ENCODE peak calls at places on chromosomes 12 and 14, in seven cellular contexts. A is WTC11, K is Right ventricle myocardium superior, Y is psoas muscle, P is NCI-H524, U is DMS79 treated with DMSO at 0.1 percent for 48 hours, N is iris pigment epithelial cell. Z is an unnamed sample.
A peak's percentile ranks its signal among the peaks of the same experiment; 100 is the strongest.

GRCh38 chr12:68336754-68337343 is 4.7 kb upstream of the MDM1 start:
- DNase-seq in A (no peak), K (no peak), Y (no peak), P (no peak), U (peak; percentile 77), N (no peak), Z (no peak)

GRCh38 chr12:93137656-93138612 is 208.8 kb upstream of the EEA1 start:
- DNase-seq in A (no peak), K (no peak), Y (peak; percentile 23), P (no peak), U (no peak), N (peak; percentile 93), Z (no peak)

GRCh38 chr12:25938581-25938980 is 19.9 kb upstream of the RASSF8 start:
- DNase-seq in A (no peak), K (no peak), Y (no peak), P (no peak), U (no peak), N (no peak), Z (no peak)

GRCh38 chr12:153080-153746 is 60.7 kb downstream of the SLC6A12 start:
- DNase-seq in A (peak; percentile 87), K (peak; percentile 70), Y (peak; percentile 47), P (peak; percentile 70), U (peak; percentile 24), N (peak; percentile 59), Z (no peak)

GRCh38 chr14:105448706-105449111 is 25.9 kb upstream of the CRIP2 start:
- DNase-seq in A (peak; percentile 83), K (peak; percentile 87), Y (peak; percentile 76), P (peak; percentile 33), U (peak; percentile 16), N (peak; percentile 54), Z (no peak)

GRCh38 chr12:94566345-94566744 is 84.0 kb downstream of the TMCC3 start:
- DNase-seq in A (no peak), K (no peak), Y (no peak), P (no peak), U (no peak), N (no peak), Z (no peak)

GRCh38 chr12:53989227-53990113 is 4.5 kb downstream of the HOXC10 start:
- DNase-seq in A (no peak), K (no peak), Y (no peak), P (no peak), U (peak; percentile 50), N (peak; percentile 61), Z (peak; percentile 84)

GRCh38 chr12:109462868-109463692 is 14.0 kb downstream of the KCTD10 start:
- DNase-seq in A (peak; percentile 31), K (peak; percentile 90), Y (peak; percentile 87), P (no peak), U (peak; percentile 89), N (peak; percentile 97), Z (peak; percentile 78)

GRCh38 chr14:51682411-51682810 is 30.7 kb downstream of the FRMD6 start:
- DNase-seq in A (no peak), K (no peak), Y (no peak), P (no peak), U (no peak), N (peak; percentile 82), Z (no peak)

GRCh38 chr14:95260537-95261440 is 58.9 kb downstream of the CLMN start:
- DNase-seq in A (no peak), K (no peak), Y (no peak), P (no peak), U (no peak), N (peak; percentile 85), Z (no peak)

GRCh38 chr12:105355752-105356151 is 25.3 kb downstream of the C12orf75 start:
- DNase-seq in A (no peak), K (no peak), Y (no peak), P (no peak), U (no peak), N (peak; percentile 73), Z (no peak)

GRCh38 chr12:52082988-52083637 is 3.6 kb downstream of the SMIM41 start:
- DNase-seq in A (peak; percentile 83), K (peak; percentile 76), Y (peak; percentile 69), P (peak; percentile 39), U (peak; percentile 13), N (peak; percentile 47), Z (no peak)

GRCh38 chr12:122238861-122239260 is 13.0 kb upstream of the DIABLO start:
- DNase-seq in A (no peak), K (no peak), Y (no peak), P (no peak), U (no peak), N (no peak), Z (no peak)

GRCh38 chr14:63383776-63384367 is 65.1 kb upstream of the GPHB5 start:
- DNase-seq in A (no peak), K (no peak), Y (no peak), P (no peak), U (no peak), N (no peak), Z (no peak)

GRCh38 chr12:91316161-91316759 is 133.6 kb upstream of the DCN start:
- DNase-seq in A (no peak), K (no peak), Y (no peak), P (no peak), U (no peak), N (no peak), Z (no peak)

GRCh38 chr12:54046809-54047159 is 6.9 kb upstream of the HOXC4 start:
- DNase-seq in A (peak; percentile 40), K (no peak), Y (no peak), P (no peak), U (no peak), N (no peak), Z (no peak)

GRCh38 chr12:63064080-63064479 is 86.9 kb downstream of the AVPR1A start:
- DNase-seq in A (no peak), K (no peak), Y (no peak), P (no peak), U (no peak), N (peak; percentile 73), Z (peak; percentile 62)

GRCh38 chr12:94640134-94640928 is 10.0 kb downstream of the TMCC3 start:
- DNase-seq in A (no peak), K (no peak), Y (no peak), P (no peak), U (no peak), N (peak; percentile 96), Z (no peak)

GRCh38 chr12:113180333-113180732 is 4.9 kb downstream of the DDX54 start:
- DNase-seq in A (no peak), K (no peak), Y (no peak), P (no peak), U (no peak), N (peak; percentile 28), Z (no peak)

GRCh38 chr12:104294845-104295674 is 8.5 kb upstream of the EID3 start:
- DNase-seq in A (no peak), K (no peak), Y (no peak), P (no peak), U (no peak), N (no peak), Z (no peak)

GRCh38 chr14:53509227-53509822 is 356.2 kb upstream of the DDHD1 start:
- DNase-seq in A (no peak), K (peak; percentile 61), Y (peak; percentile 64), P (no peak), U (peak; percentile 98), N (peak; percentile 34), Z (no peak)

GRCh38 chr12:19298837-19299605 is 140.3 kb upstream of the AEBP2 start:
- DNase-seq in A (no peak), K (no peak), Y (no peak), P (no peak), U (no peak), N (peak; percentile 4), Z (no peak)

GRCh38 chr12:100229036-100229635 is 28.5 kb downstream of the ACTR6 start:
- DNase-seq in A (no peak), K (no peak), Y (no peak), P (no peak), U (no peak), N (peak; percentile 20), Z (no peak)

GRCh38 chr14:103157969-103158368 is 34.7 kb downstream of the TNFAIP2 start:
- DNase-seq in A (no peak), K (no peak), Y (no peak), P (no peak), U (no peak), N (no peak), Z (no peak)

Z was measured in SK-N-MC.